ENCODE peak calls at places on chromosomes 6 and 20, in nine cellular contexts. One of them, this sample, is unnamed.
A peak's percentile ranks its signal among the peaks of the same experiment; 100 is the strongest.

GRCh38 chr6:56693246-56693607 is 50.5 kb upstream of the DST start:
- DNase-seq in H9: no peak
- DNase-seq in breast epithelium: peak; percentile 93
- DNase-seq in trophoblast cell: peak; percentile 55
- DNase-seq in Peyer's patch: peak; percentile 88
- DNase-seq in PC-9: peak; percentile 69
- DNase-seq in right cardiac atrium: peak; percentile 88
- DNase-seq in dorsolateral prefrontal cortex: peak; percentile 69
- DNase-seq in substantia nigra: no peak
- DNase-seq in this sample: peak; percentile 47

GRCh38 chr6:112144145-112144926 is 56.9 kb downstream of the FAM229B start:
- DNase-seq in substantia nigra: no peak
- DNase-seq in H9: no peak
- DNase-seq in breast epithelium: no peak
- DNase-seq in right cardiac atrium: no peak
- DNase-seq in PC-9: no peak
- DNase-seq in dorsolateral prefrontal cortex: no peak
- DNase-seq in Peyer's patch: no peak
- DNase-seq in trophoblast cell: no peak
- DNase-seq in this sample: no peak

GRCh38 chr6:32785781-32786533 is 22.6 kb upstream of the HLA-DQB2 start:
- DNase-seq in H9: peak; percentile 52
- DNase-seq in Peyer's patch: peak; percentile 66
- DNase-seq in trophoblast cell: peak; percentile 43
- DNase-seq in right cardiac atrium: no peak
- DNase-seq in breast epithelium: no peak
- DNase-seq in substantia nigra: no peak
- DNase-seq in PC-9: peak; percentile 37
- DNase-seq in dorsolateral prefrontal cortex: no peak
- DNase-seq in this sample: no peak

GRCh38 chr6:109456710-109457595 is 1.4 kb upstream of the MICAL1 start:
- DNase-seq in dorsolateral prefrontal cortex: no peak
- DNase-seq in trophoblast cell: no peak
- DNase-seq in Peyer's patch: peak; percentile 78
- DNase-seq in PC-9: no peak
- DNase-seq in breast epithelium: no peak
- DNase-seq in substantia nigra: no peak
- DNase-seq in H9: no peak
- DNase-seq in right cardiac atrium: peak; percentile 81
- DNase-seq in this sample: no peak

GRCh38 chr6:111841822-111842221 is 31.4 kb downstream of the FYN start:
- DNase-seq in PC-9: no peak
- DNase-seq in breast epithelium: no peak
- DNase-seq in right cardiac atrium: no peak
- DNase-seq in H9: no peak
- DNase-seq in Peyer's patch: peak; percentile 83
- DNase-seq in substantia nigra: no peak
- DNase-seq in trophoblast cell: no peak
- DNase-seq in dorsolateral prefrontal cortex: no peak
- DNase-seq in this sample: no peak

GRCh38 chr6:163311830-163312229 is 102.7 kb upstream of the QKI start:
- DNase-seq in dorsolateral prefrontal cortex: no peak
- DNase-seq in substantia nigra: no peak
- DNase-seq in trophoblast cell: peak; percentile 36
- DNase-seq in breast epithelium: no peak
- DNase-seq in Peyer's patch: no peak
- DNase-seq in PC-9: peak; percentile 47
- DNase-seq in right cardiac atrium: no peak
- DNase-seq in H9: no peak
- DNase-seq in this sample: no peak

GRCh38 chr6:89180971-89181370 is 35.1 kb downstream of the PM20D2 start:
- DNase-seq in dorsolateral prefrontal cortex: no peak
- DNase-seq in right cardiac atrium: no peak
- DNase-seq in substantia nigra: no peak
- DNase-seq in breast epithelium: no peak
- DNase-seq in PC-9: no peak
- DNase-seq in Peyer's patch: no peak
- DNase-seq in H9: no peak
- DNase-seq in trophoblast cell: no peak
- DNase-seq in this sample: no peak

GRCh38 chr6:168318579-168319278 is 848 bp downstream of the DACT2 start:
- DNase-seq in PC-9: no peak
- DNase-seq in trophoblast cell: no peak
- DNase-seq in dorsolateral prefrontal cortex: no peak
- DNase-seq in Peyer's patch: no peak
- DNase-seq in right cardiac atrium: no peak
- DNase-seq in substantia nigra: no peak
- DNase-seq in H9: no peak
- DNase-seq in breast epithelium: no peak
- DNase-seq in this sample: no peak

GRCh38 chr6:10381830-10382208 is 33.1 kb downstream of the TFAP2A start:
- DNase-seq in PC-9: no peak
- DNase-seq in trophoblast cell: no peak
- DNase-seq in Peyer's patch: no peak
- DNase-seq in dorsolateral prefrontal cortex: no peak
- DNase-seq in H9: no peak
- DNase-seq in substantia nigra: no peak
- DNase-seq in right cardiac atrium: no peak
- DNase-seq in breast epithelium: no peak
- DNase-seq in this sample: no peak

GRCh38 chr20:61949363-61949713 is 116.3 kb downstream of the TAF4 start:
- DNase-seq in H9: no peak
- DNase-seq in substantia nigra: no peak
- DNase-seq in dorsolateral prefrontal cortex: no peak
- DNase-seq in breast epithelium: no peak
- DNase-seq in right cardiac atrium: no peak
- DNase-seq in trophoblast cell: no peak
- DNase-seq in PC-9: no peak
- DNase-seq in Peyer's patch: no peak
- DNase-seq in this sample: no peak

GRCh38 chr6:40586369-40586768 is 795 bp downstream of the LRFN2 start:
- DNase-seq in dorsolateral prefrontal cortex: no peak
- DNase-seq in Peyer's patch: no peak
- DNase-seq in right cardiac atrium: no peak
- DNase-seq in substantia nigra: no peak
- DNase-seq in H9: no peak
- DNase-seq in PC-9: no peak
- DNase-seq in trophoblast cell: no peak
- DNase-seq in breast epithelium: no peak
- DNase-seq in this sample: no peak

GRCh38 chr20:45080867-45081616 is 19.9 kb downstream of the KCNS1 start:
- DNase-seq in Peyer's patch: no peak
- DNase-seq in right cardiac atrium: no peak
- DNase-seq in trophoblast cell: peak; percentile 55
- DNase-seq in PC-9: no peak
- DNase-seq in breast epithelium: no peak
- DNase-seq in dorsolateral prefrontal cortex: no peak
- DNase-seq in H9: no peak
- DNase-seq in substantia nigra: no peak
- DNase-seq in this sample: no peak

GRCh38 chr6:31822038-31822821 is 5.3 kb upstream of the HSPA1B start:
- DNase-seq in breast epithelium: peak; percentile 87
- DNase-seq in right cardiac atrium: peak; percentile 88
- DNase-seq in trophoblast cell: peak; percentile 59
- DNase-seq in Peyer's patch: peak; percentile 89
- DNase-seq in H9: peak; percentile 76
- DNase-seq in dorsolateral prefrontal cortex: peak; percentile 76
- DNase-seq in substantia nigra: peak; percentile 42
- DNase-seq in PC-9: peak; percentile 87
- DNase-seq in this sample: peak; percentile 43

GRCh38 chr20:52972965-52973819 is 1.0 kb downstream of the TSHZ2 start:
- DNase-seq in PC-9: no peak
- DNase-seq in breast epithelium: peak; percentile 45
- DNase-seq in Peyer's patch: no peak
- DNase-seq in right cardiac atrium: peak; percentile 17
- DNase-seq in H9: peak; percentile 54
- DNase-seq in trophoblast cell: no peak
- DNase-seq in dorsolateral prefrontal cortex: no peak
- DNase-seq in substantia nigra: no peak
- DNase-seq in this sample: no peak

DNA sequence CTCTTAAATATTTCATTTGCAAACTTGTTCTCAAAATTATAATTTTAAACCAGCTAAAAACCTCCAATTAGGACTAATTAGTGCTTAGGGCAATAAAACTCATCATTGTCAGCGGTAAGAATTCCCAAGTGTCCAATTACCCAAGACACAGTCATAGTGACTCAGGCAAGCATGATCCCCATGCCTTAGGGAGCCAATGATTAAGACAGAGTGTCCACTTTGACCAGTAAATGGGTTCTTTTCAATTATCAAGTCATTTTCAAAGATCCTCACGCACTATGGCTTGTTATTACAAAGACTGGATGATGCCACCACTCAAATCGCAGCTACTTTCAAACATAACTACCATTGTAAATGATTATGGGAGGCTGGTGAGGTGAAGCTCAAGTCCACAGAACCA is 114.0 kb downstream of the BFSP1 start:
- DNase-seq in trophoblast cell: no peak
- DNase-seq in right cardiac atrium: no peak
- DNase-seq in dorsolateral prefrontal cortex: no peak
- DNase-seq in H9: no peak
- DNase-seq in breast epithelium: no peak
- DNase-seq in Peyer's patch: no peak
- DNase-seq in substantia nigra: no peak
- DNase-seq in PC-9: no peak
- DNase-seq in this sample: no peak
- H3K27ac ChIP-seq in trophoblast cell: no peak overlapping the region
- H3K27ac ChIP-seq in right cardiac atrium: no peak overlapping the region
- H3K27ac ChIP-seq in dorsolateral prefrontal cortex: no peak overlapping the region
- H3K27ac ChIP-seq in H9: no peak overlapping the region
- H3K27ac ChIP-seq in breast epithelium: no peak overlapping the region
- H3K27ac ChIP-seq in Peyer's patch: no peak overlapping the region
- H3K27ac ChIP-seq in substantia nigra: no peak overlapping the region
- H3K27ac ChIP-seq in PC-9: no peak overlapping the region
- H3K27ac ChIP-seq in this sample: no peak overlapping the region

DNA sequence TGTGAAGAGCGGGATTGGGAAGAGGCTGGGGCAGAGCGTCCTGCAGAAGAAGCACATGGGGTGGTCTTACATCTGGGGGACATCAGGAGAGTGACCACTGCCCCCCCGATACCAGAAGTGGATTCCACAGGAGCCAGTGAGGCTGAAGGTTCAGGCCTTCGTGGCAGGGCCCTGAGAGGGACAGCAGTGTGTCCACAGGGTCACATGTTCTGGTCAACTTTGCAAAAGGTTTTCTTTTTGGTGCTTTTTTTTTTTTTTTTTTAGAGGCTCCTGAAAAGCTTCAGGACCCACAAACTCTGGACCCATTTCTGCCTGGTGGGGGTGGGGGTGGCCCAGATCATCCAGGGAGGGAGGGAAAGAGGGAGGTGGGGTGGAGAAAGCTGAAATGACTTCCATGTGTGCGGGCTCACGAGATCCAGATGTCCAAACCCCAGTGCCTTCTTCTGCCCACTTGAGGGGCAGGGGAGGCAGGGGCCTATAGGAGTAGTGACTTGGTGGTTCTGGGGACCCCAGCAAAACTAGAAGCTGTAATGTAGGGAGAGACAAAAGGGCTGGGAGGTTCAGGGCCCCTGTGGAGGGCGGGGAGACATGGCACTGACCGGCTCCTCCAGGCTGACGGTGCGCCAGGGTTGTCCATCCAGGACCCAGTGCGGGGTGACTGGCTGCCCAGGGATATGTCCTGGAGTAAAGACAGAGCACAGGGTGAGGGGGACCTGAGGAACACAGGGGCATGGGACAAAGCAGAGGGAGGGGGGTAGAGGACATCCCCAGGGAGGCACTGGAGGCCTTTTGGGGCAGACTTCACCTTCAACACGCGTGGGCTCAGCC is 2.7 kb downstream of the ADAM33 start:
- DNase-seq in right cardiac atrium: no peak
- DNase-seq in breast epithelium: no peak
- DNase-seq in substantia nigra: no peak
- DNase-seq in Peyer's patch: no peak
- DNase-seq in trophoblast cell: no peak
- DNase-seq in H9: no peak
- DNase-seq in dorsolateral prefrontal cortex: no peak
- DNase-seq in PC-9: no peak
- DNase-seq in this sample: no peak
- H3K27ac ChIP-seq in right cardiac atrium: peak overlapping the region; percentile 25
- H3K27ac ChIP-seq in breast epithelium: peak overlapping the region; percentile 84
- H3K27ac ChIP-seq in substantia nigra: no peak overlapping the region
- H3K27ac ChIP-seq in Peyer's patch: peak overlapping the region; percentile 17
- H3K27ac ChIP-seq in trophoblast cell: no peak overlapping the region
- H3K27ac ChIP-seq in H9: no peak overlapping the region
- H3K27ac ChIP-seq in dorsolateral prefrontal cortex: no peak overlapping the region
- H3K27ac ChIP-seq in PC-9: no peak overlapping the region
- H3K27ac ChIP-seq in this sample: no peak overlapping the region

DNA sequence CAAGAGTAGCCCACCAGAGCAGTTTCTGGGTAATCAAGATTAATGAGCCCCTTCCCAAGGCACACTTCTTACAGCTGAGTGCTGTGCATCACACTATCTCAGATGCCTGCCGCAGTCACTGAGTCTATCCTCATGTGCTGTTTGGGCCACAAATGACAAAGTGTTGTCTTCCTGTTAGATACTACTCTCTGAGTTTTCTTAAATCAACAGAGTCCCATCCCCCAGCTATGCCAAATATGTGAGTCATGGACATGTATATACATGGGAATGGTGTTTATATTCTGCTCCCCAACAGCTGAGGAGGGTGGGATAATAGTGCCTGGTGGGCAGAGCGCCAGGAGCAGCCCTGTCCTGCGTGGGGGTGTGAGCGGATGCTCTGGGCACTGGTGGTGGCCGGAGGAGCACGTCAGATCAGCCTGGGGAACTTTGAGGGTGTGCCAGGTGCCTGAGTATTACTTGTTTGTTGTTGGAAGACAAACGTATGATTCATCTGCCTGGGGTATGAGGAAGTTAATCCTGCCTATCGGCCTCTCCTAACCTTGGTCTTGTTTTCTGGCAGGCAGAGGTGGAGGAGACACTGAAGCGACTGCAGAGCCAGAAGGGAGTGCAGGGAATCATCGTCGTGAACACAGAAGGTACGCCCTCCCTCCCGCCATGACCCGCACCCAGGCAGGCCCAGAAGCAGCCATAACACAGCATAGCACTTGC is 9.6 kb downstream of the DYNLRB1 start:
- DNase-seq in H9: no peak
- DNase-seq in right cardiac atrium: peak; percentile 82
- DNase-seq in Peyer's patch: peak; percentile 88
- DNase-seq in dorsolateral prefrontal cortex: peak; percentile 65
- DNase-seq in breast epithelium: peak; percentile 95
- DNase-seq in PC-9: peak; percentile 99
- DNase-seq in trophoblast cell: peak; percentile 86
- DNase-seq in substantia nigra: peak; percentile 27
- DNase-seq in this sample: no peak
- H3K27ac ChIP-seq in H9: no peak overlapping the region
- H3K27ac ChIP-seq in right cardiac atrium: peak overlapping the region; percentile 58
- H3K27ac ChIP-seq in Peyer's patch: peak overlapping the region; percentile 52
- H3K27ac ChIP-seq in dorsolateral prefrontal cortex: peak overlapping the region; percentile 97
- H3K27ac ChIP-seq in breast epithelium: peak overlapping the region; percentile 94
- H3K27ac ChIP-seq in PC-9: peak overlapping the region; percentile 77
- H3K27ac ChIP-seq in trophoblast cell: peak overlapping the region; percentile 54
- H3K27ac ChIP-seq in substantia nigra: peak overlapping the region; percentile 99
- H3K27ac ChIP-seq in this sample: peak overlapping the region; percentile 99

DNA sequence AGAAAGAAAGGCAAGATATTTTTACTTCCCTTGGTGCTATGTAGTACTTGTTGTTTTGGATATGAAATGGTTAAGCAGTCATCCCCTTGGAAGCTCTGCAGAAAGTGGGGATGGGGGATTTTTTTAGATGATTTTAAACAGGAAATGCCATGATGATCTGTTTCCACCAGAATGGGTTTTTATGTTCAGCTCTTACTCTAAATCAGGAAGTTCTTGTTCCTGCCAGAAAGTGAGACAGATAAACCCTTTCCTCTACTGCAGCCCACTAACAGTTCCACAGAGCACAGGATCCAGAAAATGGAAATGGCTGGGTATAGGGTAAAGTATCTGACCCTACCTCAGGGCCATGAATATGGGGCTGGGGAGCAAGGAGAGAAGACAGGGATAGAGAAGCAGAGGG is 32.1 kb upstream of the PPP1R3G start:
- DNase-seq in breast epithelium: no peak
- DNase-seq in substantia nigra: no peak
- DNase-seq in H9: no peak
- DNase-seq in Peyer's patch: no peak
- DNase-seq in PC-9: no peak
- DNase-seq in right cardiac atrium: no peak
- DNase-seq in trophoblast cell: no peak
- DNase-seq in dorsolateral prefrontal cortex: no peak
- DNase-seq in this sample: no peak
- H3K27ac ChIP-seq in breast epithelium: no peak overlapping the region
- H3K27ac ChIP-seq in substantia nigra: no peak overlapping the region
- H3K27ac ChIP-seq in H9: no peak overlapping the region
- H3K27ac ChIP-seq in Peyer's patch: no peak overlapping the region
- H3K27ac ChIP-seq in PC-9: no peak overlapping the region
- H3K27ac ChIP-seq in right cardiac atrium: no peak overlapping the region
- H3K27ac ChIP-seq in trophoblast cell: no peak overlapping the region
- H3K27ac ChIP-seq in dorsolateral prefrontal cortex: no peak overlapping the region
- H3K27ac ChIP-seq in this sample: no peak overlapping the region